ENCODE peak calls at places on chromosomes 16 and 17, in eight cellular contexts. X is neural progenitor cell; A is brain microvascular endothelial cell; Y is esophagus muscularis mucosa; O is naive B cell; G is HS-27A; C is CD8-positive, alpha-beta memory T cell; M is HuH-7. B is an unnamed sample.

GRCh38 chr16:89811321-89811720 is 5.1 kb downstream of the FANCA start:
- DNase-seq in X (no peak), C (no peak), A (no peak), O (no peak), Y (no peak), M (no peak), G (no peak), B (peak; percentile 53)

GRCh38 chr17:58228679-58229078 is 9.6 kb upstream of the MKS1 start:
- DNase-seq in C (no peak), A (no peak), O (no peak), M (no peak), G (no peak), Y (no peak), X (no peak), B (no peak)

GRCh38 chr17:37083461-37083860 is 134.7 kb downstream of the AATF start:
- DNase-seq in O (no peak), A (no peak), C (no peak), X (no peak), M (no peak), Y (no peak), G (no peak), B (no peak)

GRCh38 chr17:55433029-55433628 is 11.5 kb upstream of the MMD start:
- DNase-seq in M (no peak), O (no peak), X (no peak), A (no peak), Y (no peak), C (no peak), G (no peak), B (peak; percentile 76)

GRCh38 chr16:72001180-72001890 is 1.1 kb upstream of the PKD1L3 start:
- DNase-seq in O (no peak), X (no peak), A (no peak), M (no peak), Y (no peak), G (no peak), C (no peak), B (no peak)

GRCh38 chr16:20803192-20803560 is 3.1 kb downstream of the ERI2 start:
- DNase-seq in C (no peak), O (no peak), M (no peak), Y (no peak), A (no peak), X (no peak), G (no peak), B (no peak)

GRCh38 chr16:48523415-48524204 is 86.4 kb downstream of the N4BP1 start:
- DNase-seq in C (no peak), A (no peak), Y (no peak), G (no peak), X (no peak), M (no peak), O (no peak), B (peak; percentile 14)

GRCh38 chr16:78147846-78148535 is 48.5 kb downstream of the WWOX start:
- DNase-seq in G (no peak), M (no peak), X (no peak), A (no peak), C (no peak), O (no peak), Y (peak; percentile 17), B (no peak)

GRCh38 chr17:29549169-29549935 is 17.5 kb downstream of the ABHD15 start:
- DNase-seq in G (no peak), O (no peak), Y (no peak), A (no peak), X (no peak), M (no peak), C (no peak), B (no peak)

GRCh38 chr17:42387663-42388380 is 420 bp downstream of the STAT3 start:
- DNase-seq in C (no peak), X (peak; percentile 68), O (no peak), G (no peak), M (no peak), A (no peak), Y (no peak), B (peak; percentile 39)

GRCh38 chr16:11299865-11300559 is 18.9 kb upstream of the PRM1 start:
- DNase-seq in M (no peak), G (no peak), Y (no peak), A (no peak), C (no peak), X (no peak), O (peak; percentile 26), B (no peak)

GRCh38 chr16:546909-547770 is 13.1 kb upstream of the PRR35 start:
- DNase-seq in M (peak; percentile 57), X (peak; percentile 82), O (no peak), G (no peak), C (peak; percentile 36), Y (no peak), A (no peak), B (no peak)

GRCh38 chr16:82776466-82777146 is 149.8 kb downstream of the CDH13 start:
- DNase-seq in C (no peak), O (peak; percentile 41), A (peak; percentile 21), G (no peak), Y (no peak), M (no peak), X (no peak), B (no peak)

GRCh38 chr17:7336240-7337175 is at the start of gene ACAP1:
- DNase-seq in G (no peak), Y (no peak), C (peak; percentile 78), A (no peak), M (no peak), O (peak; percentile 61), X (no peak), B (no peak)

GRCh38 chr17:21371511-21372081 is 4.6 kb upstream of the KCNJ12 start:
- DNase-seq in Y (no peak), A (no peak), G (no peak), O (no peak), M (no peak), X (no peak), C (no peak), B (no peak)

GRCh38 chr17:27741361-27741861 is 58.9 kb downstream of the NOS2 start:
- DNase-seq in G (no peak), M (no peak), O (no peak), C (no peak), Y (peak; percentile 86), A (no peak), X (no peak), B (no peak)

GRCh38 chr17:75683467-75684041 is 16.4 kb downstream of the SAP30BP start:
- DNase-seq in M (no peak), X (no peak), G (no peak), O (no peak), A (peak; percentile 75), C (no peak), Y (no peak), B (peak; percentile 66)

GRCh38 chr17:9079461-9080103 is 58.3 kb downstream of the NTN1 start:
- DNase-seq in X (no peak), Y (no peak), M (no peak), G (no peak), A (no peak), C (peak; percentile 14), O (no peak), B (no peak)

GRCh38 chr17:32870027-32870670 is 6.8 kb downstream of the MYO1D start:
- DNase-seq in C (no peak), G (no peak), A (no peak), O (no peak), X (no peak), M (no peak), Y (no peak), B (no peak)

GRCh38 chr16:69165584-69165983 is 21.4 kb upstream of the SNTB2 start:
- DNase-seq in G (no peak), C (no peak), M (no peak), O (no peak), X (no peak), Y (no peak), A (no peak), B (no peak)

GRCh38 chr17:13736915-13737314 is 135.2 kb upstream of the HS3ST3A1 start:
- DNase-seq in X (no peak), C (no peak), M (no peak), A (no peak), G (no peak), Y (peak; percentile 77), O (no peak), B (no peak)

GRCh38 chr16:8850279-8850885 is 18.4 kb downstream of the CARHSP1 start:
- DNase-seq in Y (peak; percentile 93), A (peak; percentile 60), G (no peak), X (no peak), M (no peak), C (no peak), O (no peak), B (no peak)

GRCh38 chr16:79380990-79381389 is 219.5 kb downstream of the MAF start:
- DNase-seq in M (no peak), Y (no peak), A (no peak), O (no peak), G (no peak), X (no peak), C (peak; percentile 50), B (no peak)

B was measured in Caco-2.